ENCODE peak calls at places on chromosomes 11 and 22, in four cellular contexts. One of them, this sample, is unnamed.
A peak's percentile ranks its signal among the peaks of the same experiment; 100 is the strongest.

GRCh38 chr11:1864831-1865665 is 12.2 kb downstream of the LSP1 start:
- DNase-seq in H1: no peak
- DNase-seq in H9: no peak
- DNase-seq in IMR-90: no peak
- DNase-seq in this sample: no peak

GRCh38 chr11:36214976-36215687 is 74.1 kb downstream of the COMMD9 start:
- DNase-seq in IMR-90: no peak
- DNase-seq in H1: no peak
- DNase-seq in H9: no peak
- DNase-seq in this sample: no peak

GRCh38 chr11:122717264-122717867 is 61.8 kb downstream of the UBASH3B start:
- DNase-seq in H9: no peak
- DNase-seq in IMR-90: no peak
- DNase-seq in H1: no peak
- DNase-seq in this sample: no peak

GRCh38 chr11:134387501-134387900 is 24.5 kb downstream of the B3GAT1 start:
- DNase-seq in IMR-90: no peak
- DNase-seq in H9: no peak
- DNase-seq in H1: no peak
- DNase-seq in this sample: no peak

GRCh38 chr11:81211050-81211449 is 1522.6 kb downstream of the FAM181B start:
- DNase-seq in H1: no peak
- DNase-seq in IMR-90: no peak
- DNase-seq in H9: no peak
- DNase-seq in this sample: no peak

GRCh38 chr11:10409207-10409661 is 45.8 kb upstream of the AMPD3 start:
- DNase-seq in IMR-90: no peak
- DNase-seq in H9: peak; percentile 19
- DNase-seq in H1: no peak
- DNase-seq in this sample: no peak

GRCh38 chr11:36013950-36014349 is 70.1 kb downstream of the LDLRAD3 start:
- DNase-seq in H9: no peak
- DNase-seq in IMR-90: no peak
- DNase-seq in H1: no peak
- DNase-seq in this sample: no peak

GRCh38 chr11:131609317-131609716 is 238.9 kb downstream of the NTM start:
- DNase-seq in IMR-90: peak; percentile 46
- DNase-seq in H1: no peak
- DNase-seq in H9: no peak
- DNase-seq in this sample: no peak

GRCh38 chr11:96361778-96362177 is 18.8 kb upstream of the MAML2 start:
- DNase-seq in H1: no peak
- DNase-seq in H9: no peak
- DNase-seq in IMR-90: peak; percentile 45
- DNase-seq in this sample: no peak

GRCh38 chr11:124934862-124935547 is 842 bp downstream of the HEPACAM start:
- DNase-seq in H9: no peak
- DNase-seq in H1: no peak
- DNase-seq in IMR-90: peak; percentile 96
- DNase-seq in this sample: no peak

GRCh38 chr11:128326791-128327190 is 260.6 kb downstream of the ETS1 start:
- DNase-seq in IMR-90: no peak
- DNase-seq in H1: no peak
- DNase-seq in H9: no peak
- DNase-seq in this sample: no peak

GRCh38 chr11:67024966-67025365 is 2.0 kb downstream of the SYT12 start:
- DNase-seq in H9: no peak
- DNase-seq in IMR-90: no peak
- DNase-seq in H1: no peak
- DNase-seq in this sample: no peak

GRCh38 chr11:27421819-27422494 is 50.6 kb downstream of the LGR4 start:
- DNase-seq in H9: no peak
- DNase-seq in IMR-90: no peak
- DNase-seq in H1: no peak
- DNase-seq in this sample: no peak

GRCh38 chr11:119626197-119626909 is 102.6 kb downstream of the NECTIN1 start:
- DNase-seq in H9: peak; percentile 32
- DNase-seq in IMR-90: no peak
- DNase-seq in H1: no peak
- DNase-seq in this sample: no peak

GRCh38 chr11:109894242-109894641 is 198.9 kb upstream of the ZC3H12C start:
- DNase-seq in H1: no peak
- DNase-seq in H9: no peak
- DNase-seq in IMR-90: no peak
- DNase-seq in this sample: no peak

GRCh38 chr11:44241851-44242250 is 68.1 kb downstream of the ALX4 start:
- DNase-seq in IMR-90: no peak
- DNase-seq in H9: no peak
- DNase-seq in H1: no peak
- DNase-seq in this sample: no peak

GRCh38 chr11:98495601-98496000 is 525.1 kb upstream of the CNTN5 start:
- DNase-seq in IMR-90: no peak
- DNase-seq in H9: no peak
- DNase-seq in H1: no peak
- DNase-seq in this sample: no peak

GRCh38 chr11:98495016-98495415 is 525.7 kb upstream of the CNTN5 start:
- DNase-seq in H9: no peak
- DNase-seq in H1: no peak
- DNase-seq in IMR-90: no peak
- DNase-seq in this sample: no peak
- TF ChIP-seq CTCF in H9: no peak
- TF ChIP-seq CTCF in H1: no peak
- TF ChIP-seq CTCF in IMR-90: no peak
- TF ChIP-seq CTCF in this sample: no peak

GRCh38 chr22:47544696-47545095 is 782.2 kb downstream of the TBC1D22A start:
- DNase-seq in H9: no peak
- DNase-seq in H1: no peak
- DNase-seq in IMR-90: no peak
- DNase-seq in this sample: no peak
- H3K9me3 ChIP-seq in H9: peaks cover 72% of the 10 kb centered on the region
- H3K9me3 ChIP-seq in H1: peaks cover 87% of the 10 kb centered on the region
- H3K9me3 ChIP-seq in IMR-90: peaks cover 36% of the 10 kb centered on the region
- H3K9me3 ChIP-seq in this sample: peaks cover 23% of the 10 kb centered on the region

GRCh38 chr22:19844423-19845368 is 10.0 kb downstream of the GNB1L start:
- DNase-seq in IMR-90: peak; percentile 40
- DNase-seq in H9: no peak
- DNase-seq in H1: peak; percentile 48
- DNase-seq in this sample: peak; percentile 58
- H3K9ac ChIP-seq in IMR-90: no peak overlapping the region
- H3K9ac ChIP-seq in H9: no peak overlapping the region
- H3K9ac ChIP-seq in H1: no peak overlapping the region
- H3K9ac ChIP-seq in this sample: no peak overlapping the region

GRCh38 chr22:37633693-37634504 is 5.6 kb upstream of the SH3BP1 start:
- DNase-seq in IMR-90: peak; percentile 92
- DNase-seq in H9: peak; percentile 86
- DNase-seq in H1: peak; percentile 70
- DNase-seq in this sample: peak; percentile 89
- TF ChIP-seq CTCF in IMR-90: peak; percentile 28
- TF ChIP-seq CTCF in H9: no peak
- TF ChIP-seq CTCF in H1: peak; percentile 27
- TF ChIP-seq CTCF in this sample: peak; percentile 30

GRCh38 chr11:8309311-8309710 is 45.6 kb upstream of the LMO1 start:
- DNase-seq in H9: no peak
- DNase-seq in IMR-90: no peak
- DNase-seq in H1: no peak
- DNase-seq in this sample: no peak
- H3K9me3 ChIP-seq in H9: no peaks in the 10 kb centered on the region
- H3K9me3 ChIP-seq in IMR-90: no peaks in the 10 kb centered on the region
- H3K9me3 ChIP-seq in H1: no peaks in the 10 kb centered on the region
- H3K9me3 ChIP-seq in this sample: no peaks in the 10 kb centered on the region